ENCODE peak calls at places on chromosomes 6 and 20, in ten cellular contexts. V, N, B, R, T, Z, X, U, O and L are unnamed samples. For H3K36me3, the result is how much of the 10 kb centered on the place peaks cover.

GRCh38 chr6:57257911-57258541 is 35.9 kb upstream of the RAB23 start:
- DNase-seq in V (no peak), T (no peak), N (no peak), O (no peak), Z (no peak), B (no peak), R (no peak), U (no peak), X (no peak), L (peak)

GRCh38 chr6:55895972-55896371 is 20.6 kb upstream of the BMP5 start:
- DNase-seq in T (no peak), N (no peak), V (no peak), Z (no peak), B (no peak), R (no peak), U (no peak), X (no peak), O (no peak), L (no peak)

GRCh38 chr6:126040826-126041225 is 54.5 kb downstream of the TRMT11 start:
- DNase-seq in X (no peak), N (no peak), Z (peak), O (no peak), U (peak), R (peak), B (no peak), V (no peak), T (peak), L (no peak)

GRCh38 chr6:17820055-17820454 is 113.3 kb upstream of the NUP153 start:
- DNase-seq in X (no peak), T (no peak), U (no peak), B (no peak), Z (no peak), O (no peak), N (peak), V (no peak), R (no peak), L (peak)

GRCh38 chr20:59177266-59178250 is 13.9 kb downstream of the ZNF831 start:
- DNase-seq in T (no peak), U (no peak), N (no peak), V (no peak), B (no peak), O (no peak), R (no peak), Z (no peak), X (no peak), L (no peak)

GRCh38 chr20:21505161-21505809 is 8.6 kb downstream of the NKX2-2 start:
- DNase-seq in O (no peak), X (peak), N (peak), T (peak), Z (peak), B (peak), U (peak), V (peak), R (peak), L (peak)

GRCh38 chr20:32188376-32189122 is 19.0 kb downstream of the PLAGL2 start:
- DNase-seq in U (no peak), N (no peak), O (peak), Z (no peak), T (no peak), R (no peak), B (no peak), V (peak), X (no peak), L (no peak)

GRCh38 chr6:111523484-111524166 is 40.6 kb upstream of the REV3L start:
- DNase-seq in O (no peak), N (no peak), B (no peak), T (no peak), U (no peak), R (no peak), X (peak), Z (no peak), V (no peak), L (peak)

GRCh38 chr6:167930300-167930699 is 67.2 kb upstream of the KIF25 start:
- DNase-seq in U (no peak), V (no peak), O (no peak), T (no peak), R (no peak), B (no peak), N (no peak), X (no peak), Z (no peak), L (no peak)
- H3K36me3 ChIP-seq in U (half or more), V (under half), O (under half), T (under half), R (under half), B (under half), N (half or more), X (under half), Z (under half), L (under half)

DNA sequence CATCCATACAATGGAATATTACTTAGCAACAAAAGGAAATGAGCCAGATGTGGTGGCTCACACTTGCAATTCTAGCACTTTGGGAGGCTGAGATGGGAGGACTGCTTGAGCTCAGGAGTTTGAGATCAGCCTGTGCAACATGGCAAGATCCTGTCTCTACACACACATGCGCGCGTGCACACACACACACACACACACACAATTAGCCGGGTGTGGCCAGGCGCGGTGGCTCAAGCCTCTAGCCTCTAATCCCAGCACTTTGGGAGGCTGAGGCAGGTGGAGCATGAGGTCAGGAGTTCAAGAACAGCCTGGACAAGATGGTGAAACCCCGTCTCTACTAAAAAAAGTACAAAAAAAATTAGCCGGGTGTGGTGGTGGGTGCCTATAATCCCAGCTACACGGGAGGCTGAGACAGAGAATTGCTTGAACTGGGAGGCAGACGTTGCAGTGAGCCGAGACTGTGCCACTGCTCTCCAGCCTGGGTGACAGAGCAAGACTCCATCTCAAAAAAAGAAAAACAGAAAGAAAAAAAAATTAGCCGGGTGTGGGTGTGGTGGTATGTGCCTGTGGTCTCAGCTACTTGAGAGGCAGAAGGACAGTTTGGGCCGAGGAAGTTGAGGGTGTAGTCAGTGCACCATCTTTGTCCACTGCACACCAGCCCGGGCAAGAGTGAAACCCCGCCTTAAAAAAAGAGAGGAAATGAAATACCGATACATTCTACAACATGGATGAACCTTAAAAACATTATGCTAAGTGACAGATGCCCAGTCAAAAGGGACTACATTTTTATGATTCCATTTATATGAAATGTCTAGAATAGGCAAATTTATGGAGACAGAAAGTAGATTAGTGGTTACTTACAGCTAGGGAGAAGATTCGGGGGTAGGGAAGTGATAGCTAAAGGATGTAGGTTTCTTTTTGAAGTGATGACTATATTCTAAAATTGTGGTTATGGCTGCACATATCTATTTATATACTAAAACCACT is 52.5 kb downstream of the RBL1 start:
- DNase-seq in X (no peak), U (no peak), O (no peak), R (no peak), B (peak), V (no peak), T (no peak), Z (no peak), N (no peak), L (no peak)
- H3K36me3 ChIP-seq in X (half or more), U (half or more), O (under half), R (under half), B (half or more), V (half or more), T (under half), Z (under half), N (half or more), L (under half)

DNA sequence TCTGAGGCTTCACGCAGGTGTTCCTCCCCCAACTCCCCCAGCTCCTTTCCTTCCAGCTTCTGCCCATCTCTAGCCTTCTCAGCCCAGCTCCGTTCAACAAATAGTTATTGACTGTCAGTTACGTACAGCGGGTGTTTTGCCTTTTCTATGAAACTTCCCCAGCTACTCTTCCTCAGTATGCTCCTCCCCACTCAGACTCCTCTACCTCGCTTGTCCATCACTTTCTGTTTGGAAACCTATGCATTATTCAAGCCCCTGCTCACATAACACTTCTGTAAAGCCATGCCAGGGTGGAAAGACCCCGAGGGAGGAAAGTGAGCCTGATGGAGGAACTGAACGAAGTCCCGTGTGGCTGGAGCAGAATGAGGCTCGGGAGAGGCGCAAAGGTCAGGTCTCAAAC is 44.2 kb upstream of the NR2E1 start:
- DNase-seq in R (no peak), X (no peak), Z (no peak), O (no peak), U (no peak), B (no peak), T (no peak), N (no peak), V (no peak), L (no peak)
- H3K36me3 ChIP-seq in R (under half), X (under half), Z (under half), O (under half), U (under half), B (under half), T (under half), N (under half), V (under half), L (under half)

GRCh38 chr20:49270177-49270576 is 7.7 kb downstream of the ZNFX1 start:
- DNase-seq in U (no peak), R (no peak), O (no peak), Z (no peak), X (no peak), B (no peak), V (no peak), T (no peak), N (no peak), L (no peak)
- H3K36me3 ChIP-seq in U (half or more), R (under half), O (under half), Z (under half), X (half or more), B (half or more), V (half or more), T (under half), N (half or more), L (half or more)

GRCh38 chr6:22049002-22049401 is 247.8 kb downstream of the PRL start:
- DNase-seq in V (no peak), T (no peak), B (no peak), Z (no peak), X (no peak), N (no peak), R (no peak), U (no peak), O (no peak), L (no peak)
- H3K36me3 ChIP-seq in V (under half), T (under half), B (under half), Z (under half), X (under half), N (under half), R (under half), U (under half), O (under half), L (under half)

DNA sequence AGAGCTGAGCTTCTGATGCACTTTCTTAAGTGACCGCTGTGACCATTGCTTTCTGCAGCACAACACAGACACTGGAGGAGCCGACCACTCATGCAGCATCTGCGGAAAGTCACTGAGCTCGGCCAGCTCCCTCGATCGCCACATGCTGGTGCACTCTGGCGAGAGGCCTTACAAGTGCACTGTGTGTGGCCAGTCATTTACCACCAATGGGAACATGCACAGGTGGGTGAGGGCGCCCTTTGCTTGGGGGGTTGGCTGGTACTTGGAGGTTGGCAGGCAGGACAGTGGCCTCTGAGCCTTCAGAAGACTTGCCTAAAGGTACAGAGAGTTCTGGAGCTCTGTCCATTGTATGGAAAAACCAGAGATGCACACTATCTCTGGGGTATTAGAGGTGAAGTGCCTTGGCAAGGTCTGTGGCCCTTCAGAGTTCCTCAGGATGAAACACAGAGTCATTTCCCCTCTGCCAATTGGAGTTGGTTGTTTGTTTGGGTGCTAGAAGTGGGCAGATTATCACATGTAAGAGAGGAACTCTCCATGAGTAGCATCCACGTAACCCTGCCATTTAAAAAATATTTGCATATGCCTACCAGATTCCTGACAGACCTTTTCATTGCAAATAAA is 81.5 kb downstream of the RREB1 start:
- DNase-seq in N (no peak), Z (no peak), T (no peak), X (no peak), R (peak), V (no peak), U (no peak), B (no peak), O (no peak), L (no peak)
- H3K36me3 ChIP-seq in N (half or more), Z (under half), T (under half), X (half or more), R (under half), V (half or more), U (half or more), B (under half), O (under half), L (under half)

GRCh38 chr6:31692886-31693285 is 10.2 kb downstream of the ABHD16A start:
- DNase-seq in Z (no peak), N (no peak), X (no peak), B (no peak), U (no peak), O (no peak), V (no peak), R (no peak), T (no peak), L (no peak)
- H3K36me3 ChIP-seq in Z (under half), N (half or more), X (under half), B (half or more), U (half or more), O (under half), V (half or more), R (under half), T (half or more), L (under half)

GRCh38 chr6:152170702-152171667 is 363.5 kb downstream of the ESR1 start:
- DNase-seq in T (no peak), V (no peak), O (no peak), U (peak), X (no peak), N (no peak), B (no peak), Z (no peak), R (no peak), L (peak)

GRCh38 chr6:152166897-152167296 is 359.4 kb downstream of the ESR1 start:
- DNase-seq in O (no peak), Z (no peak), T (no peak), N (no peak), U (no peak), B (no peak), V (no peak), R (no peak), X (no peak), L (no peak)

GRCh38 chr6:152170313-152170701 is 362.8 kb downstream of the ESR1 start:
- DNase-seq in T (no peak), X (no peak), U (no peak), R (no peak), O (no peak), B (no peak), Z (no peak), V (no peak), N (no peak), L (peak)

GRCh38 chr6:152164957-152165356 is 357.5 kb downstream of the ESR1 start:
- DNase-seq in X (no peak), N (no peak), V (no peak), T (no peak), R (no peak), B (no peak), U (no peak), O (no peak), Z (no peak), L (peak)

DNA sequence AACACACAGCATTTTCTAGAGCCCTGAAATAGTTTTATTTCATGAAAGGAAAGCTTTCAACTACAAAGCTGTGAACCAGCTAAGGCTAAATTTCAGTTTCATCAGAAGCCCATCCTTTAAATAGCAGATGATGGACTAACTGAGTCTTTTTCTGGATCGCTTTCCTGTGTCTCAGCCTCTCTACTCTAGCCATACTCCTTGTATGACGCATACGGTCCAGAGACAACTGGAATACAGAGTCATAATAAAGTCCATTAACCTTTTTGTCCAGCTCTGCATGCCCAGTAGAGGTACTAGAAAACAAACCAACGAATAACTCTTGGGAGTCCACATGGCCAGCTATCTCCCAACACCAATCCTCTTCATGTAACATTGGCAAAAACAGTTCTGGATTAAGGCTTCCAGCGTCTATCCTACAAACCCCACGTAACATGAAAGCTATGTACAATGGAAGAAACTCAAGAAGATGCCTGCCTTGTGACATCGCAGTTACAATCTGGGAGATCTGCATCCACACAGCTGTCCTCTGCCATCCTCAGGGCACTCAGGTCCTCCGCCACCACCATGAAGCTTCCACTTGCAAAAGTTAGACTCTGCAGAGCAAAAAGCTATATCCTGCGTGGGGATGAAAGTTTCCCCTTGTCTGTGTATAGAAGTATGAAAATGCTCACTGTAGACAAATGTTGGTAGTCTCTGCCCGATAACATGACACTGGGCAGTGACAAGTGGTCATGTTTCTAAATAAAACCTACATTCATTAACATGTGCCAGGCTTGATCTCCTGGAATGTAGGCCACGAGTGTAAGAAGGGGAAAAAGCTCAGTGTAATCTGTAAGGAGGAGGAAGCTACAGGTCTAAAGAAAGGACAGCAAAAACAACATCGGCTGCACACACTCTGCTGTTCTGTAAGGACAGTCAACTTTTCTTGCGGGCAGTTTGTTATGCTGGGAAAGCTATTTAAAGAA is 360.4 kb downstream of the ESR1 start:
- DNase-seq in U (no peak), B (no peak), O (no peak), V (peak), R (no peak), X (no peak), Z (no peak), N (no peak), T (no peak), L (no peak)
- H3K36me3 ChIP-seq in U (under half), B (half or more), O (under half), V (under half), R (under half), X (under half), Z (under half), N (under half), T (under half), L (under half)